ENCODE peak calls at places on chromosomes 4 and X, in five cellular contexts. P is SK-N-SH, I is HCT116, K is HepG2, E is K562. Q is an unnamed sample.

GRCh38 chr4:7910721-7911015 is 29.0 kb downstream of the AFAP1 start:
- DNase-seq in K (no peak), E (no peak), I (no peak), P (no peak), Q (no peak)

GRCh38 chr4:13559414-13559813 is 15.1 kb upstream of the NKX3-2 start:
- DNase-seq in K (no peak), P (no peak), E (no peak), I (no peak), Q (no peak)

GRCh38 chr4:164440196-164440595 is 313.7 kb upstream of the SMIM31 start:
- DNase-seq in E (no peak), I (no peak), P (no peak), K (no peak), Q (no peak)

GRCh38 chr4:15186149-15186548 is 183.9 kb downstream of the CPEB2 start:
- DNase-seq in K (no peak), E (no peak), P (no peak), I (no peak), Q (no peak)

GRCh38 chr4:48570646-48571220 is 80.7 kb downstream of the ZAR1 start:
- DNase-seq in K (no peak), I (no peak), E (no peak), P (no peak), Q (no peak)

GRCh38 chr4:107760281-107760947 is 40.4 kb upstream of the PAPSS1 start:
- DNase-seq in P (peak), E (no peak), I (no peak), K (peak), Q (peak)

GRCh38 chr4:111678466-111678865 is 466.8 kb upstream of the FAM241A start:
- DNase-seq in K (no peak), P (no peak), E (no peak), I (no peak), Q (no peak)

GRCh38 chrX:124737771-124738170 is 391.4 kb downstream of the SH2D1A start:
- DNase-seq in E (no peak), P (no peak), K (no peak), I (no peak), Q (no peak)

GRCh38 chrX:28472926-28473325 is 114.3 kb upstream of the IL1RAPL1 start:
- DNase-seq in E (no peak), K (no peak), P (no peak), I (no peak), Q (no peak)

GRCh38 chr4:79917246-79917645 is 155.8 kb downstream of the ANTXR2 start:
- DNase-seq in E (peak), I (peak), K (peak), P (no peak), Q (no peak)

GRCh38 chr4:114178392-114178791 is 198.9 kb upstream of the ARSJ start:
- DNase-seq in K (no peak), P (no peak), E (no peak), I (no peak), Q (no peak)

GRCh38 chrX:19721726-19722370 is 165.6 kb downstream of the SH3KBP1 start:
- DNase-seq in P (no peak), E (no peak), K (no peak), I (no peak), Q (no peak)

DNA sequence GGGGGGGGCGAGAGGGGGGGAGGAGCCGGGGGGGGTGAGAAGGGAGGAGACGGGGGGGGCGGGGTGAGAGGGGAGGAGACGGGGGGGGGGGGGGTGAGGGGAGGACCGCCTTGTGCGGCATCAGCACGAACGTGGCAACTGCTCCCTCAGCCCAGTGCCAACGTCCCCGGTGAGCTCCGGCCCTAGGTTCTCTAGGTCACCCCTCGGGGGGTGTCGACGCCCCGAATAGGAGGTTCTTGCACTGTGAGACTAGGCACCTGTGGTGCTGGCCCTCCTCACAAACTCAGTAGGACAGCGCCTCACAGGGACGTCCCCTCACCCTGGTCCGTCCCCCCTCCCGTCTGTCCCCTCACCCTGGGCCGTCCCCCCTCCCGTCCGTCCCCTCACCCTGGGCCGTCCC is 21.5 kb upstream of the GTPBP6 start:
- DNase-seq in I (no peak), K (no peak), E (no peak), P (no peak), Q (no peak)
- TF ChIP-seq JUND in I (no peak), K (no peak), E (no peak), P (no peak), Q (no peak)

GRCh38 chrX:13587791-13588477 is 18.5 kb downstream of the EGFL6 start:
- DNase-seq in P (no peak), I (no peak), K (no peak), E (no peak), Q (no peak)
- TF ChIP-seq JUND in P (no peak), I (no peak), K (no peak), E (no peak), Q (no peak)

GRCh38 chr4:128684031-128684430 is 125.5 kb upstream of the JADE1 start:
- DNase-seq in E (no peak), P (no peak), K (no peak), I (no peak), Q (no peak)

GRCh38 chr4:128686810-128687209 is 122.7 kb upstream of the JADE1 start:
- DNase-seq in I (no peak), E (no peak), K (no peak), P (no peak), Q (no peak)

GRCh38 chr4:128686032-128686465 is 123.5 kb upstream of the JADE1 start:
- DNase-seq in K (peak), I (no peak), E (no peak), P (no peak), Q (no peak)

GRCh38 chr4:128688025-128688721 is 121.3 kb upstream of the JADE1 start:
- DNase-seq in K (no peak), I (no peak), E (no peak), P (no peak), Q (no peak)

GRCh38 chr4:128682942-128683666 is 126.4 kb upstream of the JADE1 start:
- DNase-seq in K (no peak), I (no peak), E (no peak), P (no peak), Q (no peak)
- TF ChIP-seq JUND in K (no peak), I (no peak), E (no peak), P (no peak), Q (no peak)

DNA sequence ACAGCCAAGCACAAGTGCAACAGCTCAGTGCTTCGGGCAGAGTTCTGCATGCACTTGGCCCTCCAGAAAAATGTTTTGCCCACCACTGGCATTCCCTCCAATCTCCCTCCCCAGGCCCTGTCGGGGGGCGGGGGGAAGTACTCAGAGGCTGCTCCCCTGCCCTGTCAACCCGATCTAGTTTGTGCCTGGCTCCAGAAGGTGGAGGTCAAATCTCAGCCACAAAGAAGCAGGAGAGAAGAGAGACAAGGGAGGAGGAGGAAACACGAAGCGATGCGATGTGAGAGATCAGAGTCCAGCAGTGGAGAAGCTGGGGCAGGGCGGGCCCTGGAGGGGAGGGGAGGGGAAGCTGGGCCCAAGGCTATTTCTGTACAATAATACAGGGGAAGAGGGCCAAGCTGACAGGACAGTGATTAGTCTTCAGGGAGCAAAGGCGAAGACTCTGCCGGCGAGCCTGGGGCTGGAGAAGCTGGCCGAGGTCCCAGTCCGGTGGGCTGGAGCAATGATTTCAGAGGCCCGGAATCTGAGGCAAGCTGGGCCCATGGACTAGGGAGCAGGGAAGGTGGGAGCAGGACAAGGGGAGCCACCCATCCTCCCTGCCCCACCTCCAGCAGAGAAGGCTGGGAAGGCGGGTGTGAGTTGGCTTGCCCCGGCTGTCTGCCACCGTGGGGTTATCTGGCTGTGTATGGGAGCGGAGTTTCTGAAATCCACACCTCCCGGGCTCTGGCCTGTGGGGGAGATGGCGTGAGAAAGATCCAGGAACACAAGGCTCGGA is 167.1 kb downstream of the EFNB1 start:
- DNase-seq in P (no peak), K (peak), I (no peak), E (no peak), Q (no peak)
- TF ChIP-seq JUND in P (no peak), K (no peak), I (no peak), E (no peak), Q (no peak)

DNA sequence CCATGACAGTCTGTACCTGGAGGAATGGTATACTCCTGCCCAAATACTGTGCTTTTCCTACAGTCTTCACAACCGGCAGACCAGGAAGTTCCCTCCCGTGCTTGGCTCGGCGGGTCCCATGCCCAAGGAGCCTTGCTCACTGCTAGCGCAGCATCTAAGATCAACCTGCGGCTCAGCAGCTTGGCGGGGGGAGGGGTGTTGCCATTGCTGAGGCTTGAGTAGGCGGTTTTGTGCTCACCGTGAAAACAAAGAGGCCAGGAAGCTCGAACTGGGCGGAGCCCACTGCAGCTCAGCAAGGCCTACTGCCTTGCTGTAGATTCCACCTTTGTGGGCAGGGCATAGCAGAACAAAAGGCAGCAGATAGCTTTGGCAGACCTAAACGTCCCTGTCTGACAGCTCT is 152.7 kb downstream of the TEX11 start:
- DNase-seq in K (no peak), I (no peak), P (no peak), E (no peak), Q (no peak)
- TF ChIP-seq JUND in K (no peak), I (no peak), P (no peak), E (no peak), Q (no peak)

GRCh38 chr4:184401397-184402171 is 72.8 kb downstream of the IRF2 start:
- DNase-seq in P (no peak), K (no peak), I (no peak), E (no peak), Q (no peak)

GRCh38 chr4:184402239-184402638 is 72.1 kb downstream of the IRF2 start:
- DNase-seq in P (no peak), K (no peak), E (no peak), I (no peak), Q (no peak)

GRCh38 chr4:184400375-184400870 is 73.9 kb downstream of the IRF2 start:
- DNase-seq in I (no peak), K (no peak), P (no peak), E (no peak), Q (no peak)

GRCh38 chr4:184399505-184399893 is 74.9 kb downstream of the IRF2 start:
- DNase-seq in E (no peak), P (no peak), I (no peak), K (no peak), Q (no peak)

DNA sequence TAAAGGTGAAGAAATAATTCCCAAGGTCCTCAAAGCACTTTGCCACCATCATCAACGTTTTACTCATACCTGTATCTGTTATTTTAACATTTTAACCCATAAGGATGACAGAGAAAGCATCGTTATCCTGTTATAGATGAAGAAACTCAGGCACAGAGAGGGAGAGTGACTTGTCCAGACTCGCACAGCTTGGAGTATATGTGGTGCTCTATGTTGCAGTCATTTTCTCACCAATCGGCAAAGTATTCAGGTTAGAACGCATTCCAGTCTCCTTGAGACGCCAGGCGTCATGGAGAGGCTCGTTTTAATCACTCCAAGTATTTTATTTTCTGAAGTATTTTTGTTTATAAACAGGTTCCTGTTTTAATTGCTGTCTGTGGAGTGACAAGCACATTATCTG is 73.5 kb downstream of the IRF2 start:
- DNase-seq in P (no peak), I (no peak), K (no peak), E (no peak), Q (no peak)
- TF ChIP-seq JUND in P (no peak), I (no peak), K (no peak), E (no peak), Q (no peak)

GRCh38 chrX:147914609-147915008 is 2.9 kb downstream of the FMR1 start:
- DNase-seq in P (no peak), K (no peak), I (no peak), E (no peak), Q (no peak)

GRCh38 chrX:147913570-147913969 is 1.9 kb downstream of the FMR1 start:
- DNase-seq in K (no peak), P (no peak), E (no peak), I (no peak), Q (no peak)

GRCh38 chrX:147910607-147911006 is 1.1 kb upstream of the FMR1 start:
- DNase-seq in E (no peak), I (no peak), K (no peak), P (no peak), Q (no peak)

GRCh38 chrX:147911192-147912022 is at the start of gene FMR1:
- DNase-seq in P (peak), I (peak), E (peak), K (peak), Q (peak)

GRCh38 chrX:147912093-147912801 is 528 bp downstream of the FMR1 start:
- DNase-seq in E (peak), K (no peak), P (peak), I (no peak), Q (peak)
- TF ChIP-seq JUND in E (no peak), K (no peak), P (no peak), I (no peak), Q (no peak)

GRCh38 chrX:319579-320125 is 1.1 kb upstream of the GTPBP6 start:
- DNase-seq in E (no peak), P (no peak), I (no peak), K (no peak), Q (no peak)
- TF ChIP-seq JUND in E (no peak), P (no peak), I (no peak), K (no peak), Q (no peak)